ENCODE peak calls at places on chromosomes 5 and 9, in six cellular contexts. One of them, this sample, is unnamed. For H3K4me1, the result is how much of the 10 kb centered on the place peaks cover.

GRCh38 chr5:100890514-100891008 is 12.5 kb downstream of the ST8SIA4 start:
- DNase-seq in CD4-positive, CD25-positive, alpha-beta regulatory T cell: peak
- DNase-seq in GM23248: peak
- DNase-seq in heart right ventricle: no peak
- DNase-seq in effector memory CD4-positive, alpha-beta T cell: no peak
- DNase-seq in CD8-positive, alpha-beta memory T cell: no peak
- DNase-seq in this sample: no peak

GRCh38 chr5:18771097-18771610 is 1136.9 kb downstream of the TAF11L14 start:
- DNase-seq in CD4-positive, CD25-positive, alpha-beta regulatory T cell: no peak
- DNase-seq in GM23248: no peak
- DNase-seq in heart right ventricle: no peak
- DNase-seq in effector memory CD4-positive, alpha-beta T cell: no peak
- DNase-seq in CD8-positive, alpha-beta memory T cell: no peak
- DNase-seq in this sample: no peak

GRCh38 chr5:98927988-98928801 is 612 bp downstream of the CHD1 start:
- DNase-seq in CD4-positive, CD25-positive, alpha-beta regulatory T cell: peak
- DNase-seq in GM23248: peak
- DNase-seq in heart right ventricle: peak
- DNase-seq in effector memory CD4-positive, alpha-beta T cell: peak
- DNase-seq in CD8-positive, alpha-beta memory T cell: peak
- DNase-seq in this sample: no peak

GRCh38 chr5:8394965-8395364 is 526.0 kb downstream of the MTRR start:
- DNase-seq in CD4-positive, CD25-positive, alpha-beta regulatory T cell: no peak
- DNase-seq in GM23248: no peak
- DNase-seq in heart right ventricle: no peak
- DNase-seq in effector memory CD4-positive, alpha-beta T cell: no peak
- DNase-seq in CD8-positive, alpha-beta memory T cell: no peak
- DNase-seq in this sample: no peak

GRCh38 chr5:179858241-179858585 is 404 bp downstream of the MRNIP start:
- DNase-seq in CD4-positive, CD25-positive, alpha-beta regulatory T cell: peak
- DNase-seq in GM23248: peak
- DNase-seq in heart right ventricle: no peak
- DNase-seq in effector memory CD4-positive, alpha-beta T cell: peak
- DNase-seq in CD8-positive, alpha-beta memory T cell: peak
- DNase-seq in this sample: no peak

GRCh38 chr5:111704452-111705085 is 52.4 kb downstream of the NREP start:
- DNase-seq in CD4-positive, CD25-positive, alpha-beta regulatory T cell: peak
- DNase-seq in GM23248: no peak
- DNase-seq in heart right ventricle: no peak
- DNase-seq in effector memory CD4-positive, alpha-beta T cell: no peak
- DNase-seq in CD8-positive, alpha-beta memory T cell: no peak
- DNase-seq in this sample: no peak

GRCh38 chr5:180197016-180197702 is 11.9 kb downstream of the RASGEF1C start:
- DNase-seq in CD4-positive, CD25-positive, alpha-beta regulatory T cell: no peak
- DNase-seq in GM23248: no peak
- DNase-seq in heart right ventricle: no peak
- DNase-seq in effector memory CD4-positive, alpha-beta T cell: no peak
- DNase-seq in CD8-positive, alpha-beta memory T cell: no peak
- DNase-seq in this sample: no peak

GRCh38 chr5:142600611-142601360 is 85.1 kb downstream of the FGF1 start:
- DNase-seq in CD4-positive, CD25-positive, alpha-beta regulatory T cell: no peak
- DNase-seq in GM23248: peak
- DNase-seq in heart right ventricle: peak
- DNase-seq in effector memory CD4-positive, alpha-beta T cell: no peak
- DNase-seq in CD8-positive, alpha-beta memory T cell: no peak
- DNase-seq in this sample: no peak

GRCh38 chr9:99057665-99058625 is 47.0 kb upstream of the TGFBR1 start:
- DNase-seq in CD4-positive, CD25-positive, alpha-beta regulatory T cell: peak
- DNase-seq in GM23248: peak
- DNase-seq in heart right ventricle: no peak
- DNase-seq in effector memory CD4-positive, alpha-beta T cell: peak
- DNase-seq in CD8-positive, alpha-beta memory T cell: peak
- DNase-seq in this sample: peak

GRCh38 chr9:61666310-61666709 is 476.5 kb downstream of the SPATA31A7 start:
- DNase-seq in CD4-positive, CD25-positive, alpha-beta regulatory T cell: no peak
- DNase-seq in GM23248: no peak
- DNase-seq in heart right ventricle: no peak
- DNase-seq in effector memory CD4-positive, alpha-beta T cell: no peak
- DNase-seq in CD8-positive, alpha-beta memory T cell: no peak
- DNase-seq in this sample: no peak

GRCh38 chr9:78386746-78387145 is 89.8 kb downstream of the PSAT1 start:
- DNase-seq in CD4-positive, CD25-positive, alpha-beta regulatory T cell: no peak
- DNase-seq in GM23248: no peak
- DNase-seq in heart right ventricle: no peak
- DNase-seq in effector memory CD4-positive, alpha-beta T cell: no peak
- DNase-seq in CD8-positive, alpha-beta memory T cell: no peak
- DNase-seq in this sample: no peak

DNA sequence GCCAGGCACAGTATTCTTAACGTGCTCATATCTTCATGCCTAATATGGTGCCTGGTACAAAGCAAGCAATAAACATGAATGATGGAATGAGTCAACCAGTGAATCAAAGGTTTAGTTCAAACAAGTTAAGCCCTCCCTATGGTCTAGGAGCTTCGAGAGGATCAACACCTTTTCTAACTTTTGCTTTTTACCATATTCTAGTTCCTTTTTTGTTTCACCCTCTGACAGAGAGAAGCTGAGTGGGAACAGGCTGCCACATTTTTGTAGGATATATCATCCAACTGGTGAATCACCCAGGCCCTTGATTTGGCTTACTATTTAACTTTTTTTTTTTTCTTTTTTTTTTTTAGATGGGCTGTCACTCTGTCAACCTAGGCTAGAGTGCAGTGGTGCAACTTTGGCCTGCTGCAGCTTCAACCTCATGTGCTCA is 39.3 kb upstream of the TNC start:
- DNase-seq in CD4-positive, CD25-positive, alpha-beta regulatory T cell: no peak
- DNase-seq in GM23248: peak
- DNase-seq in heart right ventricle: no peak
- DNase-seq in effector memory CD4-positive, alpha-beta T cell: no peak
- DNase-seq in CD8-positive, alpha-beta memory T cell: no peak
- DNase-seq in this sample: no peak
- H3K27ac ChIP-seq in CD4-positive, CD25-positive, alpha-beta regulatory T cell: no peak
- H3K27ac ChIP-seq in GM23248: peak
- H3K27ac ChIP-seq in heart right ventricle: no peak
- H3K27ac ChIP-seq in effector memory CD4-positive, alpha-beta T cell: no peak
- H3K27ac ChIP-seq in CD8-positive, alpha-beta memory T cell: no peak
- H3K27ac ChIP-seq in this sample: no peak

GRCh38 chr9:33714989-33715388 is 80.4 kb upstream of the PRSS3 start:
- DNase-seq in CD4-positive, CD25-positive, alpha-beta regulatory T cell: no peak
- DNase-seq in GM23248: no peak
- DNase-seq in heart right ventricle: no peak
- DNase-seq in effector memory CD4-positive, alpha-beta T cell: no peak
- DNase-seq in CD8-positive, alpha-beta memory T cell: no peak
- DNase-seq in this sample: no peak
- H3K4me3 ChIP-seq in CD4-positive, CD25-positive, alpha-beta regulatory T cell: no peak
- H3K4me3 ChIP-seq in GM23248: no peak
- H3K4me3 ChIP-seq in heart right ventricle: no peak
- H3K4me3 ChIP-seq in effector memory CD4-positive, alpha-beta T cell: no peak
- H3K4me3 ChIP-seq in CD8-positive, alpha-beta memory T cell: no peak
- H3K4me3 ChIP-seq in this sample: no peak

DNA sequence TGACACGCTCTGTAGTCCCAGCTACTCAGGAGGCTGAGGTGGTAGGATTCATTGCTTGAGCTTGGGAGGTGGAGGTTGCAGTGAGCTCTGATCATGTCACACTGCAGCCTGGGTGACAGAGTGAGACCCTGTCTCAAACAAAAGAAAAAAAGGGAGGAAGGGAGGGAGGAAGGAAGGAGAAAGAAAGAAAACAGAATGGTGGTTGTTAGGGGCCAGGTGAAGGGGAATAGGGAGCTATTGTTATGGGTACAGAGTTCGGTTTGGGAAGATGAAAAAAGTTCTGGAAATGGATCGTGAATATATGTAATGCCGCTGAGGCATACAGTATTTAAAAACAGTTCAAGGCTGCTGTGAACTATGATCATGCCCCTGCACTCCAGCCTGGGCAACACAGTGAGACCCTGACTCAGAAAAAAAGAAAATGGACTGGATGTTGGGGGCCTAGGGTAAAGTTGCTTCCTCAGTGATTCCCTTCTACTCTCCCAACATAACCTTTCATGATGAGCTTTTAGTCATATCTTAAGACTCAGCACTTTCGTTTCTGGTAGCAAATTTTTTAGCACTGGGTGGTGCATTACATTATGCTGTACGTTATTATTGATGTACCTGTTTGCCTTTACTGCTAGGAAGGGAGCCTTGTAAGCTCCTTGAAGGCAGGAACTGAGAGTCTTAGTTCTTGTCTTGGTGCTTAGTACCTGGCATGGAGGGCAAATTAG is 4.0 kb downstream of the CTNNA1 start:
- DNase-seq in CD4-positive, CD25-positive, alpha-beta regulatory T cell: no peak
- DNase-seq in GM23248: peak
- DNase-seq in heart right ventricle: no peak
- DNase-seq in effector memory CD4-positive, alpha-beta T cell: no peak
- DNase-seq in CD8-positive, alpha-beta memory T cell: no peak
- DNase-seq in this sample: no peak
- H3K4me1 ChIP-seq in CD4-positive, CD25-positive, alpha-beta regulatory T cell: under half
- H3K4me1 ChIP-seq in GM23248: under half
- H3K4me1 ChIP-seq in heart right ventricle: half or more
- H3K4me1 ChIP-seq in effector memory CD4-positive, alpha-beta T cell: under half
- H3K4me1 ChIP-seq in CD8-positive, alpha-beta memory T cell: under half
- H3K4me1 ChIP-seq in this sample: under half

GRCh38 chr9:121896545-121896943 is 196.6 kb downstream of the TTLL11 start:
- DNase-seq in CD4-positive, CD25-positive, alpha-beta regulatory T cell: no peak
- DNase-seq in GM23248: no peak
- DNase-seq in heart right ventricle: no peak
- DNase-seq in effector memory CD4-positive, alpha-beta T cell: no peak
- DNase-seq in CD8-positive, alpha-beta memory T cell: no peak
- DNase-seq in this sample: no peak
- H3K27ac ChIP-seq in CD4-positive, CD25-positive, alpha-beta regulatory T cell: no peak
- H3K27ac ChIP-seq in GM23248: no peak
- H3K27ac ChIP-seq in heart right ventricle: no peak
- H3K27ac ChIP-seq in effector memory CD4-positive, alpha-beta T cell: no peak
- H3K27ac ChIP-seq in CD8-positive, alpha-beta memory T cell: no peak
- H3K27ac ChIP-seq in this sample: no peak

DNA sequence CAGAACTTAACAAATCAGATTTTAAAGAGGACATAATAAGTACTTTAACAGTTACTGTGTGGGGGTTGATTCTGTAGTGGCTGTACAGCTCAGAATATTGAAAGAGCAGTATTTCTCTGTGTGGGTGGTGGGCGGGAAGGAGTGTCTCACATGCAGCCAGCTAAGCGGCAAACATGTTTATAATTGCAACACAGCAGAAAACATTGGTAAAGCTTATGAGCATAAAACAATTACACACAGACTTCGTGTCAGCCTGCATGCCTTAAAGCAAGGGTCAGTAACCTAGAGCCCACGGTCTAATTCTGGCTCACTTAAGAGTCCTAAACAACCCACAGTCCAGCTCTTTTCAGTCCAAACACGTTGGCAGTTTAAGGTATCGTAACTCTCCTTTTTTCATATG is 24.7 kb upstream of the CSNK1G3 start:
- DNase-seq in CD4-positive, CD25-positive, alpha-beta regulatory T cell: peak
- DNase-seq in GM23248: peak
- DNase-seq in heart right ventricle: no peak
- DNase-seq in effector memory CD4-positive, alpha-beta T cell: no peak
- DNase-seq in CD8-positive, alpha-beta memory T cell: no peak
- DNase-seq in this sample: no peak
- H3K4me3 ChIP-seq in CD4-positive, CD25-positive, alpha-beta regulatory T cell: no peak
- H3K4me3 ChIP-seq in GM23248: peak
- H3K4me3 ChIP-seq in heart right ventricle: no peak
- H3K4me3 ChIP-seq in effector memory CD4-positive, alpha-beta T cell: no peak
- H3K4me3 ChIP-seq in CD8-positive, alpha-beta memory T cell: no peak
- H3K4me3 ChIP-seq in this sample: no peak

This sample was measured in CD4-positive, alpha-beta memory T cell.